ENCODE peak calls at places on chromosomes 2 and 18, in four cellular contexts. One of them, this sample, is unnamed.

GRCh38 chr2:113218283-113219091 is 44.7 kb downstream of the PSD4 start:
- DNase-seq in naive thymus-derived CD4-positive, alpha-beta T cell: no peak
- DNase-seq in aorta: peak; percentile 75
- DNase-seq in mammary epithelial cell: peak; percentile 60
- DNase-seq in this sample: no peak

GRCh38 chr2:197242719-197243118 is 67.9 kb downstream of the ANKRD44 start:
- DNase-seq in aorta: no peak
- DNase-seq in naive thymus-derived CD4-positive, alpha-beta T cell: no peak
- DNase-seq in mammary epithelial cell: no peak
- DNase-seq in this sample: no peak

GRCh38 chr2:231583982-231584381 is 8.7 kb upstream of the TEX44 start:
- DNase-seq in naive thymus-derived CD4-positive, alpha-beta T cell: no peak
- DNase-seq in aorta: no peak
- DNase-seq in mammary epithelial cell: no peak
- DNase-seq in this sample: no peak

GRCh38 chr2:164882276-164882675 is 40.7 kb upstream of the COBLL1 start:
- DNase-seq in aorta: no peak
- DNase-seq in naive thymus-derived CD4-positive, alpha-beta T cell: no peak
- DNase-seq in mammary epithelial cell: no peak
- DNase-seq in this sample: no peak

GRCh38 chr18:26460449-26461091 is 87.8 kb downstream of the KCTD1 start:
- DNase-seq in naive thymus-derived CD4-positive, alpha-beta T cell: no peak
- DNase-seq in aorta: no peak
- DNase-seq in mammary epithelial cell: peak; percentile 92
- DNase-seq in this sample: no peak

GRCh38 chr2:237901932-237902846 is 42.8 kb downstream of the RAMP1 start:
- DNase-seq in mammary epithelial cell: no peak
- DNase-seq in aorta: peak; percentile 75
- DNase-seq in naive thymus-derived CD4-positive, alpha-beta T cell: no peak
- DNase-seq in this sample: no peak

GRCh38 chr2:121790276-121790956 is 35.0 kb downstream of the TSN start:
- DNase-seq in aorta: no peak
- DNase-seq in naive thymus-derived CD4-positive, alpha-beta T cell: no peak
- DNase-seq in mammary epithelial cell: peak; percentile 87
- DNase-seq in this sample: no peak

GRCh38 chr2:165646321-165646801 is 147.7 kb downstream of the GALNT3 start:
- DNase-seq in aorta: no peak
- DNase-seq in naive thymus-derived CD4-positive, alpha-beta T cell: no peak
- DNase-seq in mammary epithelial cell: no peak
- DNase-seq in this sample: no peak

GRCh38 chr18:10249270-10249669 is 205.2 kb upstream of the APCDD1 start:
- DNase-seq in naive thymus-derived CD4-positive, alpha-beta T cell: no peak
- DNase-seq in mammary epithelial cell: no peak
- DNase-seq in aorta: peak; percentile 57
- DNase-seq in this sample: no peak

GRCh38 chr2:20986540-20986939 is 57.3 kb downstream of the APOB start:
- DNase-seq in naive thymus-derived CD4-positive, alpha-beta T cell: no peak
- DNase-seq in aorta: no peak
- DNase-seq in mammary epithelial cell: no peak
- DNase-seq in this sample: no peak

GRCh38 chr2:79876430-79876829 is 363.6 kb downstream of the CTNNA2 start:
- DNase-seq in aorta: no peak
- DNase-seq in mammary epithelial cell: no peak
- DNase-seq in naive thymus-derived CD4-positive, alpha-beta T cell: no peak
- DNase-seq in this sample: no peak

GRCh38 chr2:128032092-128032491 is 4.2 kb upstream of the SAP130 start:
- DNase-seq in mammary epithelial cell: peak; percentile 66
- DNase-seq in naive thymus-derived CD4-positive, alpha-beta T cell: no peak
- DNase-seq in aorta: no peak
- DNase-seq in this sample: no peak

GRCh38 chr2:191051825-191052778 is 38.1 kb upstream of the STAT1 start:
- DNase-seq in mammary epithelial cell: peak; percentile 35
- DNase-seq in naive thymus-derived CD4-positive, alpha-beta T cell: peak; percentile 65
- DNase-seq in aorta: no peak
- DNase-seq in this sample: no peak

GRCh38 chr2:67733517-67733916 is 329.3 kb downstream of the C1D start:
- DNase-seq in naive thymus-derived CD4-positive, alpha-beta T cell: no peak
- DNase-seq in mammary epithelial cell: peak; percentile 6
- DNase-seq in aorta: no peak
- DNase-seq in this sample: no peak

GRCh38 chr2:46655551-46656436 is 176.4 kb downstream of the TMEM247 start:
- DNase-seq in aorta: no peak
- DNase-seq in naive thymus-derived CD4-positive, alpha-beta T cell: no peak
- DNase-seq in mammary epithelial cell: peak; percentile 12
- DNase-seq in this sample: no peak

GRCh38 chr2:64204716-64205115 is 60.5 kb upstream of the PELI1 start:
- DNase-seq in naive thymus-derived CD4-positive, alpha-beta T cell: no peak
- DNase-seq in aorta: no peak
- DNase-seq in mammary epithelial cell: no peak
- DNase-seq in this sample: no peak

GRCh38 chr2:158214431-158214830 is 112.8 kb downstream of the UPP2 start:
- DNase-seq in naive thymus-derived CD4-positive, alpha-beta T cell: no peak
- DNase-seq in aorta: no peak
- DNase-seq in mammary epithelial cell: no peak
- DNase-seq in this sample: no peak

GRCh38 chr2:131076707-131077106 is 16.6 kb downstream of the FAM168B start:
- DNase-seq in naive thymus-derived CD4-positive, alpha-beta T cell: no peak
- DNase-seq in mammary epithelial cell: no peak
- DNase-seq in aorta: no peak
- DNase-seq in this sample: no peak

GRCh38 chr2:151757861-151758260 is 23.6 kb upstream of the NEB start:
- DNase-seq in aorta: no peak
- DNase-seq in naive thymus-derived CD4-positive, alpha-beta T cell: no peak
- DNase-seq in mammary epithelial cell: no peak
- DNase-seq in this sample: no peak

GRCh38 chr2:211930331-211930730 is 608.3 kb downstream of the ERBB4 start:
- DNase-seq in mammary epithelial cell: no peak
- DNase-seq in naive thymus-derived CD4-positive, alpha-beta T cell: no peak
- DNase-seq in aorta: no peak
- DNase-seq in this sample: no peak

GRCh38 chr18:14122099-14122498 is 10.1 kb downstream of the ZNF519 start:
- DNase-seq in mammary epithelial cell: no peak
- DNase-seq in naive thymus-derived CD4-positive, alpha-beta T cell: no peak
- DNase-seq in aorta: no peak
- DNase-seq in this sample: no peak

GRCh38 chr18:62759704-62760402 is 44.5 kb downstream of the PHLPP1 start:
- DNase-seq in naive thymus-derived CD4-positive, alpha-beta T cell: no peak
- DNase-seq in mammary epithelial cell: peak; percentile 64
- DNase-seq in aorta: no peak
- DNase-seq in this sample: no peak

GRCh38 chr2:71941731-71942575 is 205.7 kb downstream of the CYP26B1 start:
- DNase-seq in naive thymus-derived CD4-positive, alpha-beta T cell: no peak
- DNase-seq in aorta: no peak
- DNase-seq in mammary epithelial cell: no peak
- DNase-seq in this sample: no peak

GRCh38 chr2:133571249-133571648 is 3.0 kb upstream of the NCKAP5 start:
- DNase-seq in mammary epithelial cell: no peak
- DNase-seq in naive thymus-derived CD4-positive, alpha-beta T cell: no peak
- DNase-seq in aorta: no peak
- DNase-seq in this sample: no peak

GRCh38 chr2:240441326-240441992 is 6.0 kb downstream of the GPC1 start:
- DNase-seq in naive thymus-derived CD4-positive, alpha-beta T cell: no peak
- DNase-seq in aorta: no peak
- DNase-seq in mammary epithelial cell: peak; percentile 72
- DNase-seq in this sample: no peak

GRCh38 chr18:21740474-21740723 is 193 bp upstream of the MIB1 start:
- DNase-seq in naive thymus-derived CD4-positive, alpha-beta T cell: no peak
- DNase-seq in aorta: peak; percentile 100
- DNase-seq in mammary epithelial cell: no peak
- DNase-seq in this sample: peak; percentile 97

GRCh38 chr18:55625875-55626274 is 37.9 kb upstream of the TCF4 start:
- DNase-seq in naive thymus-derived CD4-positive, alpha-beta T cell: no peak
- DNase-seq in mammary epithelial cell: no peak
- DNase-seq in aorta: no peak
- DNase-seq in this sample: no peak

GRCh38 chr2:169715379-169716228 is 18.0 kb upstream of the KLHL23 start:
- DNase-seq in mammary epithelial cell: peak; percentile 33
- DNase-seq in aorta: no peak
- DNase-seq in naive thymus-derived CD4-positive, alpha-beta T cell: no peak
- DNase-seq in this sample: no peak

GRCh38 chr2:60450488-60450887 is 103.0 kb downstream of the BCL11A start:
- DNase-seq in aorta: no peak
- DNase-seq in naive thymus-derived CD4-positive, alpha-beta T cell: no peak
- DNase-seq in mammary epithelial cell: no peak
- DNase-seq in this sample: no peak

DNA sequence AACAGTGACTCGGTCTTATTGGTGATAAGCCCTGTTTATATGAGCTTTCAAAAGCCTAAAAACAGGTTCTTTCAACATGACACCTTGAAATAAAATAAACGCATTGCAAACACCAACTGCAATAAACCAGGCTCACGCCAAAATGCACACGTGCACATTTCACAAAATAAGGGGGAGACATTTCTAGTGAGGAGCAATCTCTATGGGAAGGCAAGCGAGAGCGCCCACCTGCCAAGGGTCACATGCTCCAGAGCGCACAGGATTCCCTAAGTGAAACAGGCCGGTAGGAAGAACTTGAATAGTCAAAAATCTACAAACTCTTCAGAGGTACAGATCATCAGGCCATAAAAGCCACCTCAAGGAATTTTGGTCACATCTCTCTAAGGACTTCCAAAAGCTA is 1.9 kb downstream of the PID1 start:
- DNase-seq in aorta: no peak
- DNase-seq in mammary epithelial cell: no peak
- DNase-seq in naive thymus-derived CD4-positive, alpha-beta T cell: no peak
- DNase-seq in this sample: no peak
- H3K27ac ChIP-seq in aorta: peak overlapping the region; percentile 95
- H3K27ac ChIP-seq in mammary epithelial cell: no peak overlapping the region
- H3K27ac ChIP-seq in naive thymus-derived CD4-positive, alpha-beta T cell: no peak overlapping the region
- H3K27ac ChIP-seq in this sample: no peak overlapping the region

DNA sequence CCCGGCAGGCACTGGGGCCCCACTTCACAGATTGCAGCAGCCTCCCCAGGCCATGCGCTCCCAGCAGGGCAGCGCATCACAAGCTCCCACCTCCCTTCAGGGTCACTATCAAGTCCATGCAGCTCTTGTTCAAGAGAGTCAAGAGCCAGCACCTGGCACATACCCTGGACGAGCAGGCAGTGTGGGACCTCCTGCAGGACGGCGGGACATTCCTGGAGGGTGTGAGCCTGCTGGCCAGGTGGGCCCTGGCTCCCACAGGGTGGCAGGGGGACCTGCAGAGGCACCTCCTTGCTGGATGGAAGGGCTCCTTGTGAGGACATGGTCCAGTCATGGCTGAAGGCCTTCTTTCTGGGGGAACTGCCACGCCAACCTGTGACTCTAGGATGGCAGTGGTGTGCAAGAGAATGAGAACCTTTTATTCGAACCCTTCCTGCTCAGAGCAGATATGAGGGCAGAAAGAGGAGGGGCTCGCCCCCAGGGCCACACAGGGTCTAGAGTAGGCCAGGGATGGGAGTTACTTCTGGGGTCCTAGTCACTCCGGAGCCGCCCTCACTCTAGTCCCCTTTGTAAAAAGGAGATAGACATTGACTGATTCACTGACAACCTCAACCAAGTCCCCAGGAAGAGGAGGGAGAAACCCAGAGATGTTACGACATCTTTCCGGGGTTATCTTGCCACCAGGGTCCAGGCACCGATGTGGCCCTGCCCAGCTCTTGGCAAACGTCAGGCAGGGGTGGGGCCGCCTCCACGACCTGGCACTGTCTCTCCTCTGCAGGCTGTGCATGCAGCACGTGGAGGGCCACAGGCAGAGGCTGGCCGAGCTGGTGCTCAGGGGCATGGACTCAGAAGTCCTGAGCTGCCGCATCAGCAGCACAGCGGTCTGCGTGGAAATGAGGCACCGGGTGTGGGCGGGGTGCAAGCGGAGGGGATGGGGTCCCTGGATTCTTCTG is 31.3 kb downstream of the HJURP start:
- DNase-seq in naive thymus-derived CD4-positive, alpha-beta T cell: no peak
- DNase-seq in aorta: peak; percentile 27
- DNase-seq in mammary epithelial cell: no peak
- DNase-seq in this sample: no peak
- H3K4me1 ChIP-seq in naive thymus-derived CD4-positive, alpha-beta T cell: no peaks in the 10 kb centered on the region
- H3K4me1 ChIP-seq in aorta: no peaks in the 10 kb centered on the region
- H3K4me1 ChIP-seq in mammary epithelial cell: peaks cover under 1% of the 10 kb centered on the region
- H3K4me1 ChIP-seq in this sample: no peaks in the 10 kb centered on the region

GRCh38 chr2:176117823-176118376 is 1.3 kb downstream of the HOXD10 start:
- DNase-seq in mammary epithelial cell: no peak
- DNase-seq in aorta: no peak
- DNase-seq in naive thymus-derived CD4-positive, alpha-beta T cell: no peak
- DNase-seq in this sample: no peak
- H3K9me3 ChIP-seq in mammary epithelial cell: no peaks in the 10 kb centered on the region
- H3K9me3 ChIP-seq in aorta: no peaks in the 10 kb centered on the region
- H3K9me3 ChIP-seq in naive thymus-derived CD4-positive, alpha-beta T cell: peaks cover 6% of the 10 kb centered on the region
- H3K9me3 ChIP-seq in this sample: no peaks in the 10 kb centered on the region

GRCh38 chr2:166984188-166984587 is 95.9 kb downstream of the XIRP2 start:
- DNase-seq in mammary epithelial cell: no peak
- DNase-seq in aorta: no peak
- DNase-seq in naive thymus-derived CD4-positive, alpha-beta T cell: no peak
- DNase-seq in this sample: no peak
- H3K27ac ChIP-seq in mammary epithelial cell: no peak overlapping the region
- H3K27ac ChIP-seq in aorta: no peak overlapping the region
- H3K27ac ChIP-seq in naive thymus-derived CD4-positive, alpha-beta T cell: no peak overlapping the region
- H3K27ac ChIP-seq in this sample: no peak overlapping the region

DNA sequence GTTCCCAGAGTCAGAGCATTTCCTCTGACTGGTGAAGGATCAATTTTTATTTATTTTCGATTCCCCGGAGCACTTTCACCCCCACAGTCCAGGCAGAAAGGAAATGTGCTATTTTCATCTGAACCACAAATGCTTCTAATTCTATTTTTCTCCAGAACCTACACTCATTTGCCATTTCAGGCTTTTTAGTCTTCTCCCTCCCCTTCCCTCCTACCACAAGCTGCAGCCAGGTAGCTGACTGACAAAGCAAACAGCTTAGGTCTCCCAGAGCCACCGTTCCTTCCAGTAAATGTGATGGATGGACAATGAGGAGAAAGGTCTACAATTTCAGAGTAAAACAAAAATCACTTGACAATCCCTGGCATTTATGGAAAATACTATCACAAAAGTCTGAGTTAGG is 76.9 kb downstream of the KLF7 start:
- DNase-seq in aorta: no peak
- DNase-seq in naive thymus-derived CD4-positive, alpha-beta T cell: no peak
- DNase-seq in mammary epithelial cell: no peak
- DNase-seq in this sample: no peak
- H3K4me1 ChIP-seq in aorta: peaks cover 2% of the 10 kb centered on the region
- H3K4me1 ChIP-seq in naive thymus-derived CD4-positive, alpha-beta T cell: peaks cover 41% of the 10 kb centered on the region
- H3K4me1 ChIP-seq in mammary epithelial cell: no peaks in the 10 kb centered on the region
- H3K4me1 ChIP-seq in this sample: peaks cover 5% of the 10 kb centered on the region

GRCh38 chr2:205013586-205013985 is 468.3 kb downstream of the PARD3B start:
- DNase-seq in aorta: no peak
- DNase-seq in naive thymus-derived CD4-positive, alpha-beta T cell: no peak
- DNase-seq in mammary epithelial cell: no peak
- DNase-seq in this sample: no peak
- H3K9me3 ChIP-seq in aorta: no peaks in the 10 kb centered on the region
- H3K9me3 ChIP-seq in naive thymus-derived CD4-positive, alpha-beta T cell: no peaks in the 10 kb centered on the region
- H3K9me3 ChIP-seq in mammary epithelial cell: no peaks in the 10 kb centered on the region
- H3K9me3 ChIP-seq in this sample: no peaks in the 10 kb centered on the region

GRCh38 chr18:6405237-6406074 is 9.3 kb downstream of the L3MBTL4 start:
- DNase-seq in aorta: no peak
- DNase-seq in mammary epithelial cell: no peak
- DNase-seq in naive thymus-derived CD4-positive, alpha-beta T cell: no peak
- DNase-seq in this sample: no peak

GRCh38 chr18:6404834-6405233 is 9.9 kb downstream of the L3MBTL4 start:
- DNase-seq in aorta: no peak
- DNase-seq in mammary epithelial cell: no peak
- DNase-seq in naive thymus-derived CD4-positive, alpha-beta T cell: no peak
- DNase-seq in this sample: no peak

GRCh38 chr18:6409933-6410332 is 4.8 kb downstream of the L3MBTL4 start:
- DNase-seq in aorta: no peak
- DNase-seq in mammary epithelial cell: no peak
- DNase-seq in naive thymus-derived CD4-positive, alpha-beta T cell: no peak
- DNase-seq in this sample: no peak

GRCh38 chr18:6406910-6407470 is 7.7 kb downstream of the L3MBTL4 start:
- DNase-seq in mammary epithelial cell: no peak
- DNase-seq in naive thymus-derived CD4-positive, alpha-beta T cell: no peak
- DNase-seq in aorta: no peak
- DNase-seq in this sample: no peak

GRCh38 chr18:6406075-6406909 is 8.4 kb downstream of the L3MBTL4 start:
- DNase-seq in aorta: no peak
- DNase-seq in mammary epithelial cell: peak; percentile 2
- DNase-seq in naive thymus-derived CD4-positive, alpha-beta T cell: no peak
- DNase-seq in this sample: no peak
- H3K27ac ChIP-seq in aorta: no peak overlapping the region
- H3K27ac ChIP-seq in mammary epithelial cell: no peak overlapping the region
- H3K27ac ChIP-seq in naive thymus-derived CD4-positive, alpha-beta T cell: no peak overlapping the region
- H3K27ac ChIP-seq in this sample: no peak overlapping the region